ENCODE peak calls at places on chromosomes 5 and 9, in seven cellular contexts. Z, A, O, H, Y, N and Q are unnamed samples.

GRCh38 chr9:34322899-34323591 is 6.0 kb downstream of the KIF24 start:
- DNase-seq in Z (no peak), A (no peak), O (no peak), H (no peak), Y (no peak), N (no peak), Q (no peak)

GRCh38 chr9:125426926-125427325 is 165.3 kb downstream of the GAPVD1 start:
- DNase-seq in Z (no peak), A (no peak), O (no peak), H (no peak), Y (no peak), N (no peak), Q (no peak)

GRCh38 chr9:14910178-14910805 is at the start of gene FREM1:
- DNase-seq in Z (peak; percentile 68), A (peak; percentile 59), O (no peak), H (no peak), Y (peak; percentile 67), N (peak; percentile 57), Q (peak; percentile 38)

GRCh38 chr5:1720396-1721110 is 79.1 kb downstream of the MRPL36 start:
- DNase-seq in Z (peak; percentile 35), A (no peak), O (no peak), H (peak; percentile 15), Y (no peak), N (no peak), Q (peak; percentile 1)

GRCh38 chr5:13034048-13034447 is 910.4 kb downstream of the DNAH5 start:
- DNase-seq in Z (no peak), A (no peak), O (no peak), H (no peak), Y (no peak), N (no peak), Q (no peak)

GRCh38 chr9:83238871-83239624 is 176.1 kb upstream of the RASEF start:
- DNase-seq in Z (no peak), A (no peak), O (no peak), H (peak; percentile 46), Y (peak; percentile 64), N (peak; percentile 34), Q (no peak)

GRCh38 chr5:160516696-160517530 is 95.3 kb downstream of the PTTG1 start:
- DNase-seq in Z (no peak), A (no peak), O (no peak), H (no peak), Y (no peak), N (no peak), Q (no peak)

GRCh38 chr9:136578915-136579637 is 33.2 kb upstream of the NOTCH1 start:
- DNase-seq in Z (no peak), A (no peak), O (no peak), H (no peak), Y (no peak), N (no peak), Q (no peak)

GRCh38 chr5:111511174-111512025 is 935 bp downstream of the STARD4 start:
- DNase-seq in Z (no peak), A (no peak), O (peak; percentile 9), H (no peak), Y (no peak), N (peak; percentile 13), Q (no peak)

GRCh38 chr5:44046581-44047327 is 342.5 kb downstream of the FGF10 start:
- DNase-seq in Z (no peak), A (peak; percentile 38), O (no peak), H (no peak), Y (no peak), N (no peak), Q (no peak)

GRCh38 chr9:137255448-137256114 is 454 bp downstream of the NELFB start:
- DNase-seq in Z (no peak), A (no peak), O (peak; percentile 69), H (no peak), Y (no peak), N (peak; percentile 77), Q (no peak)

GRCh38 chr5:36521838-36522745 is 84.3 kb upstream of the SLC1A3 start:
- DNase-seq in Z (no peak), A (no peak), O (no peak), H (no peak), Y (peak; percentile 60), N (no peak), Q (no peak)

GRCh38 chr5:141951341-141951781 is 6.6 kb downstream of the PCDH12 start:
- DNase-seq in Z (peak; percentile 53), A (no peak), O (no peak), H (no peak), Y (peak; percentile 19), N (no peak), Q (peak; percentile 70)

GRCh38 chr5:4348919-4349318 is 753.3 kb downstream of the IRX1 start:
- DNase-seq in Z (no peak), A (no peak), O (no peak), H (no peak), Y (no peak), N (no peak), Q (no peak)

DNA sequence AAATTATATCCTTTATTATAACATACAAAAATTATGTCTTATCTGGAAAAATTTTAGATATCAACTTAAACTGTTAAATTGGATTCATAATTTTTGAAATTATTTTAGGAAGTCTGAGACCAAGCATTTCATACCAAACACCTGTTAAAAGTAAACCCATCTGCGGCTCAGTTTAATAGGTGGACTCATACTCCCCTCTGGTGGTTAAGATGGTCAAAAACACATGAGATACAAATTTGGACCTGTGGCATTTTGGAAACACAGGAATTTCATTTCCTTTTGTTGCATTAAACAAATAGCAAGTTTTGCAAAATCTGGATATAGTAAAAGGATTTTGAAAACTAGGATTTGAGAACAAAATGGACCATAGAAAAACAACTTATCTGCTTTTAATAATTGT is 53.7 kb downstream of the RGMB start:
- DNase-seq in Z (no peak), A (no peak), O (peak; percentile 15), H (no peak), Y (peak; percentile 66), N (peak; percentile 39), Q (peak; percentile 17)
- TF ChIP-seq CTCF in Z (peak; percentile 37), A (peak; percentile 60), O (peak; percentile 38), H (peak; percentile 27), Y (peak; percentile 53), N (peak; percentile 64), Q (no peak)

GRCh38 chr9:127909839-127910273 is 7.0 kb downstream of the ST6GALNAC4 start:
- DNase-seq in Z (no peak), A (no peak), O (no peak), H (no peak), Y (no peak), N (no peak), Q (no peak)

GRCh38 chr9:127912296-127912695 is 4.5 kb downstream of the ST6GALNAC4 start:
- DNase-seq in Z (no peak), A (no peak), O (no peak), H (no peak), Y (no peak), N (no peak), Q (no peak)

GRCh38 chr9:127912882-127913281 is 4.0 kb downstream of the ST6GALNAC4 start:
- DNase-seq in Z (no peak), A (no peak), O (no peak), H (peak; percentile 84), Y (no peak), N (peak; percentile 82), Q (no peak)

GRCh38 chr9:127908660-127908926 is 8.2 kb downstream of the ST6GALNAC4 start:
- DNase-seq in Z (no peak), A (no peak), O (no peak), H (no peak), Y (no peak), N (no peak), Q (no peak)

DNA sequence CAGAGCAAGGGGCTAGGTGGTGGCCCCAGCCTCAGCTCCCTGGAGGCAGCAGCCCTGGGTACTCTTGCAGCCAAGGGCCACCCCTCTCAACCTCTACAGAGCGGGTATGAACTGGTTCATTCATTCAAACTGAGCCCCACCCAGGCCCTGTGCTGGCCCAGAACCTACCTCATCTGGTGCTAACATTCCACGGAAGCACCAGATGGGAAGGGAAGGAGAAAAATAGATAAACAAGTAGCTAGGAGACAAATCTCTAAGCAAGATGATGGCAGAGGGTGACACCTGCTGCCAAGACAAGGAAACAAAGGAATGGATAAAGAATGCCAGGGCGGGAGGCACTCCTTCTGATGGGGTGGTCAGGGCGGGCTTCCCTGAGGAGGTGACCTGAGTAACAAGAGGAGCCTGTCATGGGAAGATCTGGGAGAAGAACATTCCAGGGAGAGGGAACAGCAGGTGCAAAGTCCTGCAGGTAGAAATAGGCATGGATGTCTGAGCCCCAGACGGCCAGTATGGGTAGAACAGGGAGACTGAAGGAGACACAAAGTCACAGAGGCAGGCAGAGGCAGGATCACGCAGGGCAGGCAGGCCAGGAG is 6.1 kb downstream of the ST6GALNAC4 start:
- DNase-seq in Z (no peak), A (no peak), O (no peak), H (no peak), Y (no peak), N (no peak), Q (no peak)
- TF ChIP-seq CTCF in Z (no peak), A (no peak), O (peak; percentile 17), H (no peak), Y (no peak), N (peak; percentile 35), Q (no peak)

GRCh38 chr5:10222326-10222725 is 27.4 kb downstream of the ATPSCKMT start:
- DNase-seq in Z (no peak), A (no peak), O (no peak), H (no peak), Y (no peak), N (peak; percentile 37), Q (no peak)

GRCh38 chr5:10216107-10216506 is 33.6 kb downstream of the ATPSCKMT start:
- DNase-seq in Z (no peak), A (no peak), O (no peak), H (no peak), Y (no peak), N (no peak), Q (no peak)

GRCh38 chr5:10219068-10219467 is 30.6 kb downstream of the ATPSCKMT start:
- DNase-seq in Z (no peak), A (no peak), O (no peak), H (no peak), Y (no peak), N (no peak), Q (no peak)

GRCh38 chr5:10218658-10219057 is 31.0 kb downstream of the ATPSCKMT start:
- DNase-seq in Z (no peak), A (no peak), O (no peak), H (no peak), Y (no peak), N (no peak), Q (no peak)

DNA sequence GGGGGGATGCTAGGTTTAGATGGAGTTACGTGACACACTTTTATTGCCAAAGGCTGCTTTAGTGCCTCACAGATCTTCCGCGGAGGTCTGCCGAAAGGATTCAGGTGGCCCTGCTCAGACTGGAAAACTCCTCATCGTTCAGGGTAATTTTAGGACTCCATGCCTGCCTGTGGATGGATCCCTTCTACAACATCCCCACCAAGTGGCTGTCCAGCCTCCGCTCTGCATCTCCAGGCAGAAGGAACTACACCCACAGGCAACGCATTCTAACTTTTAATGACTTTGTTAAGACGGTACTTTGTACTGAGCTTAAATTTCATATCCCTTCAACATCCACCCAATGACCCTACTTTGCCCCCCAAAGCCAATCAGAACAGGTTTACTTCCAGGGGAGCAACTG is 29.4 kb downstream of the ATPSCKMT start:
- DNase-seq in Z (no peak), A (no peak), O (no peak), H (no peak), Y (no peak), N (no peak), Q (no peak)
- TF ChIP-seq CTCF in Z (no peak), A (no peak), O (no peak), H (no peak), Y (no peak), N (peak; percentile 34), Q (no peak)

GRCh38 chr9:70419546-70420266 is 5.2 kb upstream of the KLF9 start:
- DNase-seq in Z (peak; percentile 99), A (peak; percentile 99), O (peak; percentile 92), H (peak; percentile 95), Y (no peak), N (peak; percentile 97), Q (peak; percentile 73)
- TF ChIP-seq CTCF in Z (no peak), A (peak; percentile 35), O (no peak), H (no peak), Y (peak; percentile 12), N (no peak), Q (no peak)